ENCODE peak calls at places on chromosomes 4 and X, in ten cellular contexts. V is esophagus muscularis mucosa, L is spleen, Y is sigmoid colon, F is HCT116, K is uterus, J is stomach, U is GM12891, H is K562, R is heart left ventricle. I is an unnamed sample.

GRCh38 chrX:68895339-68896250 is 66.8 kb downstream of the EFNB1 start:
- DNase-seq in V (no peak), L (peak), Y (peak), F (no peak), K (peak), J (peak), U (no peak), H (peak), R (peak), I (peak)

GRCh38 chrX:13965531-13965930 is 64.2 kb downstream of the GEMIN8 start:
- DNase-seq in V (no peak), L (no peak), Y (no peak), F (no peak), K (no peak), J (no peak), U (no peak), H (no peak), R (no peak), I (no peak)

GRCh38 chrX:35406386-35406785 is 391.8 kb upstream of the MAGEB16 start:
- DNase-seq in V (no peak), L (no peak), Y (no peak), F (no peak), K (no peak), J (no peak), U (no peak), H (no peak), R (no peak), I (no peak)

GRCh38 chr4:89307446-89308160 is at the start of gene GPRIN3:
- DNase-seq in V (no peak), L (peak), Y (peak), F (no peak), K (peak), J (peak), U (no peak), H (no peak), R (peak), I (peak)

GRCh38 chrX:74853255-74853654 is 72.0 kb downstream of the NEXMIF start:
- DNase-seq in V (no peak), L (no peak), Y (no peak), F (no peak), K (no peak), J (no peak), U (no peak), H (no peak), R (no peak), I (no peak)

GRCh38 chr4:120034913-120035312 is 31.7 kb downstream of the MAD2L1 start:
- DNase-seq in V (no peak), L (no peak), Y (no peak), F (no peak), K (no peak), J (no peak), U (no peak), H (no peak), R (no peak), I (no peak)

GRCh38 chr4:4594531-4594930 is 52.7 kb upstream of the STX18 start:
- DNase-seq in V (no peak), L (no peak), Y (no peak), F (no peak), K (no peak), J (no peak), U (no peak), H (no peak), R (no peak), I (no peak)

GRCh38 chr4:169220446-169220845 is 50.3 kb downstream of the SH3RF1 start:
- DNase-seq in V (no peak), L (no peak), Y (no peak), F (no peak), K (no peak), J (no peak), U (no peak), H (no peak), R (no peak), I (no peak)

GRCh38 chrX:129737921-129738320 is 858 bp upstream of the XPNPEP2 start:
- DNase-seq in V (no peak), L (no peak), Y (peak), F (no peak), K (no peak), J (no peak), U (no peak), H (no peak), R (no peak), I (no peak)

GRCh38 chrX:149871940-149872339 is 9.0 kb upstream of the MAGEA8 start:
- DNase-seq in V (no peak), L (peak), Y (no peak), F (peak), K (no peak), J (peak), U (peak), H (peak), R (no peak), I (no peak)

GRCh38 chr4:170743633-170744032 is 653.9 kb upstream of the AADAT start:
- DNase-seq in V (no peak), L (no peak), Y (no peak), F (no peak), K (no peak), J (no peak), U (no peak), H (peak), R (no peak), I (no peak)

GRCh38 chrX:129445436-129445835 is 77.9 kb downstream of the SMARCA1 start:
- DNase-seq in V (no peak), L (no peak), Y (no peak), F (no peak), K (no peak), J (no peak), U (no peak), H (no peak), R (no peak), I (no peak)

GRCh38 chrX:136497556-136498048 is at the start of gene HTATSF1:
- DNase-seq in V (no peak), L (peak), Y (peak), F (no peak), K (no peak), J (peak), U (no peak), H (no peak), R (no peak), I (no peak)

GRCh38 chr4:68074397-68074796 is 55.3 kb downstream of the TMPRSS11F start:
- DNase-seq in V (no peak), L (no peak), Y (no peak), F (no peak), K (no peak), J (no peak), U (no peak), H (no peak), R (no peak), I (no peak)

GRCh38 chrX:270848-271367 is 10.3 kb upstream of the PLCXD1 start:
- DNase-seq in V (no peak), L (peak), Y (peak), F (no peak), K (no peak), J (peak), U (no peak), H (no peak), R (peak), I (peak)

GRCh38 chr4:168421671-168422070 is 58.6 kb downstream of the DDX60L start:
- DNase-seq in V (no peak), L (no peak), Y (no peak), F (peak), K (no peak), J (peak), U (no peak), H (peak), R (no peak), I (no peak)

GRCh38 chr4:151865327-151865726 is 104.5 kb upstream of the GATB start:
- DNase-seq in V (no peak), L (peak), Y (peak), F (no peak), K (peak), J (peak), U (no peak), H (no peak), R (peak), I (peak)

GRCh38 chr4:186266699-186267467 is 894 bp downstream of the F11 start:
- DNase-seq in V (no peak), L (no peak), Y (no peak), F (no peak), K (no peak), J (no peak), U (no peak), H (no peak), R (no peak), I (peak)

GRCh38 chr4:73856518-73856917 is 3.4 kb downstream of the PF4V1 start:
- DNase-seq in V (no peak), L (no peak), Y (no peak), F (no peak), K (no peak), J (no peak), U (no peak), H (no peak), R (no peak), I (no peak)

GRCh38 chrX:11739796-11740195 is 18.2 kb upstream of the MSL3 start:
- DNase-seq in V (no peak), L (no peak), Y (no peak), F (no peak), K (no peak), J (no peak), U (no peak), H (no peak), R (no peak), I (no peak)

GRCh38 chrX:69616520-69617203 is 749 bp downstream of the EDA start:
- DNase-seq in V (no peak), L (peak), Y (peak), F (no peak), K (peak), J (peak), U (no peak), H (no peak), R (peak), I (peak)

GRCh38 chrX:71935542-71935941 is 24.9 kb downstream of the NHSL2 start:
- DNase-seq in V (no peak), L (no peak), Y (peak), F (no peak), K (peak), J (no peak), U (no peak), H (no peak), R (no peak), I (no peak)

GRCh38 chr4:146545102-146545501 is 23.4 kb upstream of the SLC10A7 start:
- DNase-seq in V (no peak), L (no peak), Y (no peak), F (no peak), K (no peak), J (no peak), U (no peak), H (peak), R (no peak), I (no peak)

DNA sequence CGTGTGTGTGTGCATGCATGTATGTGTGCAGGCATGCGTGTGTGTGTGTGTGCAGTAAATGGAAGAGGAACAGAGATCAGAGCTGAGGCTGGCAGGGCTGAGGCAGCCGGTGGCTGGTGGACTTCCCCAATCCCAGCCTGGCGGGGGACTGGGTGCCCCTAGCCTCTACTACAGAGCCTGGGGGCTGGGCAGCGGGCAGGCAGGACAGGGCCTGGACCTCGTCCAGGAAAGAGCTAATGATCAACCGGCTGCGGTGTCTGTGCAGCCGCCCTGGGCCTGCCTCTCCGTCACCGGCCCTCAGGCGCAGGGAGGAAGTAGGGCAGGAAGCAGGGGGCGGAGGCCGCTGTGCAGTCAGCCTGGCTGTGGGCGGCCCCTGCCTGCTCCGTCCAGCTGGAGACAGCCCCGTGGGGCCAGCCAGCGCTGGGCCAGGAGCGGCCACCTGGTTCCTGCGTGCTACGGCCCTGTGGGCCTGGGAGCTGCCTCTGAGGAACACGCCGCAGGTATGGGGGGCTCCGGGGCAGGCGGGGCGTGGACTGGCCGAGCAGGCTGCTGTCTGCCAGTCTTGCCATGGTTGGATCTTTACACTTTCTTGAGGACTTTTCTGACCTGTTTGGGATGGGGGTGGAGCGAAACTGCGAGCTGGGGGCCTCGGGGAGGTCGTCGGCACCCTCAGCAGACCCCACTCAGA is at the start of gene SH3TC1:
- DNase-seq in V (peak), L (peak), Y (peak), F (peak), K (peak), J (peak), U (peak), H (peak), R (peak), I (peak)
- TF ChIP-seq POLR2A in V (peak), L (peak), Y (peak), F (no peak), K (peak), J (no peak), U (peak), H (no peak), R (peak), I (peak)

GRCh38 chrX:132216283-132216682 is 3.0 kb downstream of the RAP2C start:
- DNase-seq in V (no peak), L (no peak), Y (no peak), F (no peak), K (peak), J (no peak), U (no peak), H (peak), R (no peak), I (no peak)

GRCh38 chrX:132218100-132218807 is 993 bp downstream of the RAP2C start:
- DNase-seq in V (peak), L (peak), Y (peak), F (peak), K (peak), J (peak), U (peak), H (peak), R (peak), I (peak)

GRCh38 chrX:132216806-132217202 is 2.4 kb downstream of the RAP2C start:
- DNase-seq in V (no peak), L (no peak), Y (no peak), F (no peak), K (no peak), J (no peak), U (no peak), H (no peak), R (no peak), I (no peak)

GRCh38 chrX:132217203-132218073 is 1.8 kb downstream of the RAP2C start:
- DNase-seq in V (no peak), L (peak), Y (peak), F (peak), K (peak), J (peak), U (peak), H (peak), R (peak), I (peak)

DNA sequence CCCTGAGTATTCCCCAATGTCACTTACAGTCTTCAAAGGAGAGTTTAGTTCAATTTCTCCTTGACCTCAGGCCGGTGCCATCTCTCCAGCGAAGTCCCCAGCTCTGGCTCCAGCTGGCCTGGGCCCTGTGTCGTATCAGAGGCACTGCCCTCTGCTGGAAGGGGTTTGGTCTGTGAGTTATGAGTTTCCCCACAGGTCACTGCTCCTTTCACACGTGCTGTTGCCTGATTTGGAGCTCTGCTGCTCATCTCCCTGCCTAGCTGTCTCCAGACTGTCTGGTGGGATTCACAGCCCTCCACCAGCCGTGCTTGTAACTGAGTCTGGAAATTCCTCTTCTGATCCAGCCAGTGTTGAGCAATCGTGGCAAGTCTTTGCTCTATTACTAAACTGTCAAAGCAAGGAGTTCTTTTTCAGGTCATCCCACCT is at the start of gene RAP2C:
- DNase-seq in V (peak), L (peak), Y (peak), F (peak), K (peak), J (peak), U (peak), H (peak), R (peak), I (peak)
- TF ChIP-seq POLR2A in V (no peak), L (no peak), Y (peak), F (no peak), K (peak), J (no peak), U (no peak), H (no peak), R (no peak), I (peak)

GRCh38 chr4:2823671-2824328 is 19.8 kb upstream of the ADD1 start:
- DNase-seq in V (no peak), L (peak), Y (peak), F (no peak), K (no peak), J (no peak), U (no peak), H (no peak), R (no peak), I (peak)

GRCh38 chr4:2825184-2825506 is 18.5 kb upstream of the ADD1 start:
- DNase-seq in V (no peak), L (no peak), Y (no peak), F (no peak), K (no peak), J (no peak), U (no peak), H (no peak), R (no peak), I (no peak)

GRCh38 chr4:2822461-2823300 is 21.0 kb upstream of the ADD1 start:
- DNase-seq in V (no peak), L (peak), Y (peak), F (no peak), K (no peak), J (no peak), U (no peak), H (no peak), R (no peak), I (peak)

GRCh38 chr4:2824329-2825183 is 19.1 kb upstream of the ADD1 start:
- DNase-seq in V (no peak), L (peak), Y (peak), F (no peak), K (no peak), J (no peak), U (no peak), H (no peak), R (no peak), I (peak)

GRCh38 chr4:2823301-2823670 is 20.4 kb upstream of the ADD1 start:
- DNase-seq in V (no peak), L (no peak), Y (peak), F (no peak), K (no peak), J (no peak), U (no peak), H (no peak), R (no peak), I (no peak)
- TF ChIP-seq POLR2A in V (no peak), L (no peak), Y (no peak), F (no peak), K (no peak), J (no peak), U (no peak), H (no peak), R (no peak), I (no peak)

GRCh38 chr4:77075869-77076801 is at the start of gene CCNI:
- DNase-seq in V (peak), L (peak), Y (peak), F (peak), K (peak), J (peak), U (peak), H (peak), R (peak), I (peak)
- TF ChIP-seq POLR2A in V (peak), L (no peak), Y (peak), F (peak), K (peak), J (no peak), U (peak), H (peak), R (peak), I (peak)

DNA sequence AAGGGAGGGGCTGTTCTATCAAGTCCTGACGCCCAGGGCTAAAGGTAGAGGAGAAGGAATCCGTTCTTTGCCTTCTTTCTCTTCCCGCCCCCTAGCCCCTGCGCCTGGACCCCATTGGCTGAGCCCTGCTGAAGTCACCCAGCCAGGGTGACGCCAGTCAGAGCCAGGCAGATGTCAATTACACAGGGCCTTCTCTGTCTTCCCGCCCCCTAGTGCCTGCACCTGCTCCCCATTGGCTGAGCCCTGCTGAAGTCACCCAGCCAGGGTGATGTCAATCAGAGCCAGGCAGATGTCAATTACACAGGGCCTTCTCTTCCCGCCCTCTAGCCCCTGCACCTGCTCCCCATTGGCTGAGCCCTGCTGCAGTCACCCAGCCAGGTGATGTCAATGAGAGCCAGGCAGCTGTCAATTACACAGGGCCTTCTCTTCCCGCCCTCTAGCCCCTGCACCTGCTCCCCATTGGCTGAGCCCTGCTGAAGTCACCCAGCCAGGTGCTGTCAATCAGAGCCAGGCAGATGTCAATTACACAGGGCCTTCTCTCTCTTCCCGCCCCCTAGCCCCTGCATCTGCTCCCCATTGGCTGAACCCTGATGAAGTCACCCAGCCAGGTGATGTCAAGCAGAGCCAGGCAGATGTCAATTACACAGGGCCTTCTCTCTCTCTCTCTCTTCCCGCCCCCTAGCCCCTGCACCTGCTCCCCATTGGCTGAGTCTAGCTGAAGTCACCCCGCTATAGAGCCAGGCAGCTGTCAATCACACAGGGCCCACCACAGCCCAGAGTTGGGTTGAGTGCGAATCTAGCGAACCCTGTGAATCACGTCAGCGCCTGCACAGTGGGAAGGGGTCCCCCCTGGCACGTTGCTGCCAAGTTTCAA is 46.4 kb downstream of the ASMT start:
- DNase-seq in V (no peak), L (peak), Y (no peak), F (peak), K (peak), J (peak), U (peak), H (peak), R (peak), I (peak)
- TF ChIP-seq POLR2A in V (no peak), L (no peak), Y (no peak), F (no peak), K (no peak), J (no peak), U (no peak), H (no peak), R (no peak), I (no peak)

DNA sequence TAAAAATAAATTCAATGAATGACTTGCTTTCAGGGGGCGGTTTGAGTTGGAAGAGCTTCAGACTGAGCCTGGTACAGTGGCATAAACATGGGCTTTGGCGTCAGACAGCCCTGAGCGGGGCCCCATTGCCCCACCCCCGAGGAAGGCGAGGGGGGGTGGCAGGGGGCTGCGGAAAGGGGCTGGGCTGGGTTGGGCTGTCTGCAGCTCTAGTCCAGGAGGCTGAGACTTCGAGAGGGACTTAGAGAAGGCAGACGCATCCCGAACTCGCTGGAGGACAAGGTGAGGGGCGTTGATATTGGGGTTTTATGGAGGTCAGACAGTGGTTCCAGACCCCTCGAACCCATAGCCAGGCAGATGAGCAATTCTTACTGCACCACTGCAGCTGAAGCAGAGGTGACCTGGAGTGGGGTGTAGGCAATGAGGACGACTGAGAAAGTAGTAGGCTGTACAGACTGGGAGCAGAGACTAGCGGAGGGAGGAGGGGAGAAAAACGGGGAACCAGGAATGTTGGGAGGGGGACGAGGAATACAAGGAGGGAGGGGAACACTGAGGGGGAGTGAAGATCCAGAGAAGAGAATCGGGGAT is at the start of gene MAGED2:
- DNase-seq in V (no peak), L (peak), Y (no peak), F (no peak), K (peak), J (no peak), U (no peak), H (peak), R (peak), I (no peak)
- TF ChIP-seq POLR2A in V (no peak), L (no peak), Y (peak), F (no peak), K (peak), J (no peak), U (no peak), H (no peak), R (peak), I (no peak)